ENCODE peak calls at places on chromosomes 1 and 21, in ten cellular contexts. One of them, this sample, is unnamed.
A peak's percentile ranks its signal among the peaks of the same experiment; 100 is the strongest.

GRCh38 chr21:16589046-16589445 is 859.3 kb downstream of the USP25 start:
- DNase-seq in cardiac muscle cell: no peak
- DNase-seq in A549: no peak
- DNase-seq in T-helper 1 cell: no peak
- DNase-seq in stimulated activated CD4-positive, alpha-beta T cell treated with anti-CD3 and anti-CD28 coated beads, TNF-alpha, amount 100 ng/mL, for 1 hour: no peak
- DNase-seq in RCC 7860: no peak
- DNase-seq in CD8-positive, alpha-beta memory T cell: no peak
- DNase-seq in activated naive CD4-positive, alpha-beta T cell: no peak
- DNase-seq in NCI-H1694 treated with DMSO at 0.1 percent for 48 hours: no peak
- DNase-seq in naive thymus-derived CD4-positive, alpha-beta T cell: no peak
- DNase-seq in this sample: no peak

GRCh38 chr1:201495447-201496295 is 11.3 kb downstream of the CSRP1 start:
- DNase-seq in cardiac muscle cell: peak; percentile 88
- DNase-seq in A549: no peak
- DNase-seq in T-helper 1 cell: no peak
- DNase-seq in stimulated activated CD4-positive, alpha-beta T cell treated with anti-CD3 and anti-CD28 coated beads, TNF-alpha, amount 100 ng/mL, for 1 hour: no peak
- DNase-seq in RCC 7860: no peak
- DNase-seq in CD8-positive, alpha-beta memory T cell: no peak
- DNase-seq in activated naive CD4-positive, alpha-beta T cell: no peak
- DNase-seq in NCI-H1694 treated with DMSO at 0.1 percent for 48 hours: no peak
- DNase-seq in naive thymus-derived CD4-positive, alpha-beta T cell: no peak
- DNase-seq in this sample: no peak

GRCh38 chr1:185939142-185939541 is 205.0 kb downstream of the HMCN1 start:
- DNase-seq in cardiac muscle cell: no peak
- DNase-seq in A549: no peak
- DNase-seq in T-helper 1 cell: no peak
- DNase-seq in stimulated activated CD4-positive, alpha-beta T cell treated with anti-CD3 and anti-CD28 coated beads, TNF-alpha, amount 100 ng/mL, for 1 hour: no peak
- DNase-seq in RCC 7860: no peak
- DNase-seq in CD8-positive, alpha-beta memory T cell: no peak
- DNase-seq in activated naive CD4-positive, alpha-beta T cell: no peak
- DNase-seq in NCI-H1694 treated with DMSO at 0.1 percent for 48 hours: no peak
- DNase-seq in naive thymus-derived CD4-positive, alpha-beta T cell: no peak
- DNase-seq in this sample: no peak

GRCh38 chr1:235945775-235946565 is 79.3 kb upstream of the LYST start:
- DNase-seq in cardiac muscle cell: no peak
- DNase-seq in A549: no peak
- DNase-seq in T-helper 1 cell: no peak
- DNase-seq in stimulated activated CD4-positive, alpha-beta T cell treated with anti-CD3 and anti-CD28 coated beads, TNF-alpha, amount 100 ng/mL, for 1 hour: no peak
- DNase-seq in RCC 7860: no peak
- DNase-seq in CD8-positive, alpha-beta memory T cell: peak; percentile 14
- DNase-seq in activated naive CD4-positive, alpha-beta T cell: no peak
- DNase-seq in NCI-H1694 treated with DMSO at 0.1 percent for 48 hours: no peak
- DNase-seq in naive thymus-derived CD4-positive, alpha-beta T cell: no peak
- DNase-seq in this sample: no peak

GRCh38 chr1:239040523-239040922 is 345.8 kb upstream of the CHRM3 start:
- DNase-seq in cardiac muscle cell: no peak
- DNase-seq in A549: no peak
- DNase-seq in T-helper 1 cell: no peak
- DNase-seq in stimulated activated CD4-positive, alpha-beta T cell treated with anti-CD3 and anti-CD28 coated beads, TNF-alpha, amount 100 ng/mL, for 1 hour: no peak
- DNase-seq in RCC 7860: no peak
- DNase-seq in CD8-positive, alpha-beta memory T cell: no peak
- DNase-seq in activated naive CD4-positive, alpha-beta T cell: no peak
- DNase-seq in NCI-H1694 treated with DMSO at 0.1 percent for 48 hours: no peak
- DNase-seq in naive thymus-derived CD4-positive, alpha-beta T cell: no peak
- DNase-seq in this sample: no peak

GRCh38 chr1:176136891-176137290 is 70.2 kb downstream of the COP1 start:
- DNase-seq in cardiac muscle cell: no peak
- DNase-seq in A549: no peak
- DNase-seq in T-helper 1 cell: no peak
- DNase-seq in stimulated activated CD4-positive, alpha-beta T cell treated with anti-CD3 and anti-CD28 coated beads, TNF-alpha, amount 100 ng/mL, for 1 hour: no peak
- DNase-seq in RCC 7860: no peak
- DNase-seq in CD8-positive, alpha-beta memory T cell: no peak
- DNase-seq in activated naive CD4-positive, alpha-beta T cell: no peak
- DNase-seq in NCI-H1694 treated with DMSO at 0.1 percent for 48 hours: no peak
- DNase-seq in naive thymus-derived CD4-positive, alpha-beta T cell: no peak
- DNase-seq in this sample: no peak

GRCh38 chr1:15220825-15221431 is 26.1 kb upstream of the FHAD1 start:
- DNase-seq in cardiac muscle cell: peak; percentile 45
- DNase-seq in A549: no peak
- DNase-seq in T-helper 1 cell: no peak
- DNase-seq in stimulated activated CD4-positive, alpha-beta T cell treated with anti-CD3 and anti-CD28 coated beads, TNF-alpha, amount 100 ng/mL, for 1 hour: no peak
- DNase-seq in RCC 7860: no peak
- DNase-seq in CD8-positive, alpha-beta memory T cell: no peak
- DNase-seq in activated naive CD4-positive, alpha-beta T cell: no peak
- DNase-seq in NCI-H1694 treated with DMSO at 0.1 percent for 48 hours: no peak
- DNase-seq in naive thymus-derived CD4-positive, alpha-beta T cell: no peak
- DNase-seq in this sample: no peak

GRCh38 chr1:40373323-40374283 is at the start of gene SMAP2:
- DNase-seq in cardiac muscle cell: peak; percentile 97
- DNase-seq in A549: peak; percentile 92
- DNase-seq in T-helper 1 cell: peak; percentile 97
- DNase-seq in stimulated activated CD4-positive, alpha-beta T cell treated with anti-CD3 and anti-CD28 coated beads, TNF-alpha, amount 100 ng/mL, for 1 hour: peak; percentile 87
- DNase-seq in RCC 7860: peak; percentile 84
- DNase-seq in CD8-positive, alpha-beta memory T cell: peak; percentile 96
- DNase-seq in activated naive CD4-positive, alpha-beta T cell: peak; percentile 89
- DNase-seq in NCI-H1694 treated with DMSO at 0.1 percent for 48 hours: peak; percentile 71
- DNase-seq in naive thymus-derived CD4-positive, alpha-beta T cell: peak; percentile 96
- DNase-seq in this sample: peak; percentile 95

GRCh38 chr1:53987880-53988279 is 30.1 kb downstream of the LDLRAD1 start:
- DNase-seq in cardiac muscle cell: no peak
- DNase-seq in A549: no peak
- DNase-seq in T-helper 1 cell: peak; percentile 52
- DNase-seq in stimulated activated CD4-positive, alpha-beta T cell treated with anti-CD3 and anti-CD28 coated beads, TNF-alpha, amount 100 ng/mL, for 1 hour: no peak
- DNase-seq in RCC 7860: no peak
- DNase-seq in CD8-positive, alpha-beta memory T cell: no peak
- DNase-seq in activated naive CD4-positive, alpha-beta T cell: no peak
- DNase-seq in NCI-H1694 treated with DMSO at 0.1 percent for 48 hours: no peak
- DNase-seq in naive thymus-derived CD4-positive, alpha-beta T cell: no peak
- DNase-seq in this sample: no peak

GRCh38 chr1:59316497-59317128 is 19.7 kb downstream of the FGGY start:
- DNase-seq in cardiac muscle cell: no peak
- DNase-seq in A549: no peak
- DNase-seq in T-helper 1 cell: no peak
- DNase-seq in stimulated activated CD4-positive, alpha-beta T cell treated with anti-CD3 and anti-CD28 coated beads, TNF-alpha, amount 100 ng/mL, for 1 hour: no peak
- DNase-seq in RCC 7860: no peak
- DNase-seq in CD8-positive, alpha-beta memory T cell: peak; percentile 10
- DNase-seq in activated naive CD4-positive, alpha-beta T cell: no peak
- DNase-seq in NCI-H1694 treated with DMSO at 0.1 percent for 48 hours: no peak
- DNase-seq in naive thymus-derived CD4-positive, alpha-beta T cell: no peak
- DNase-seq in this sample: no peak

GRCh38 chr1:92123868-92124267 is 43.7 kb downstream of the BTBD8 start:
- DNase-seq in cardiac muscle cell: no peak
- DNase-seq in A549: no peak
- DNase-seq in T-helper 1 cell: peak; percentile 44
- DNase-seq in stimulated activated CD4-positive, alpha-beta T cell treated with anti-CD3 and anti-CD28 coated beads, TNF-alpha, amount 100 ng/mL, for 1 hour: no peak
- DNase-seq in RCC 7860: no peak
- DNase-seq in CD8-positive, alpha-beta memory T cell: no peak
- DNase-seq in activated naive CD4-positive, alpha-beta T cell: no peak
- DNase-seq in NCI-H1694 treated with DMSO at 0.1 percent for 48 hours: no peak
- DNase-seq in naive thymus-derived CD4-positive, alpha-beta T cell: no peak
- DNase-seq in this sample: no peak

GRCh38 chr1:28751315-28752056 is 14.7 kb downstream of the YTHDF2 start:
- DNase-seq in cardiac muscle cell: no peak
- DNase-seq in A549: no peak
- DNase-seq in T-helper 1 cell: no peak
- DNase-seq in stimulated activated CD4-positive, alpha-beta T cell treated with anti-CD3 and anti-CD28 coated beads, TNF-alpha, amount 100 ng/mL, for 1 hour: no peak
- DNase-seq in RCC 7860: no peak
- DNase-seq in CD8-positive, alpha-beta memory T cell: no peak
- DNase-seq in activated naive CD4-positive, alpha-beta T cell: no peak
- DNase-seq in NCI-H1694 treated with DMSO at 0.1 percent for 48 hours: no peak
- DNase-seq in naive thymus-derived CD4-positive, alpha-beta T cell: no peak
- DNase-seq in this sample: peak; percentile 14

GRCh38 chr21:42839271-42840231 is 39.8 kb downstream of the WDR4 start:
- DNase-seq in cardiac muscle cell: no peak
- DNase-seq in A549: no peak
- DNase-seq in T-helper 1 cell: no peak
- DNase-seq in stimulated activated CD4-positive, alpha-beta T cell treated with anti-CD3 and anti-CD28 coated beads, TNF-alpha, amount 100 ng/mL, for 1 hour: no peak
- DNase-seq in RCC 7860: no peak
- DNase-seq in CD8-positive, alpha-beta memory T cell: no peak
- DNase-seq in activated naive CD4-positive, alpha-beta T cell: no peak
- DNase-seq in NCI-H1694 treated with DMSO at 0.1 percent for 48 hours: no peak
- DNase-seq in naive thymus-derived CD4-positive, alpha-beta T cell: no peak
- DNase-seq in this sample: no peak

GRCh38 chr1:52059326-52059725 is 3.2 kb downstream of the BTF3L4 start:
- DNase-seq in cardiac muscle cell: no peak
- DNase-seq in A549: peak; percentile 10
- DNase-seq in T-helper 1 cell: no peak
- DNase-seq in stimulated activated CD4-positive, alpha-beta T cell treated with anti-CD3 and anti-CD28 coated beads, TNF-alpha, amount 100 ng/mL, for 1 hour: no peak
- DNase-seq in RCC 7860: peak; percentile 26
- DNase-seq in CD8-positive, alpha-beta memory T cell: no peak
- DNase-seq in activated naive CD4-positive, alpha-beta T cell: no peak
- DNase-seq in NCI-H1694 treated with DMSO at 0.1 percent for 48 hours: no peak
- DNase-seq in naive thymus-derived CD4-positive, alpha-beta T cell: no peak
- DNase-seq in this sample: no peak

GRCh38 chr1:78722947-78723346 is 73.3 kb downstream of the IFI44 start:
- DNase-seq in cardiac muscle cell: no peak
- DNase-seq in A549: no peak
- DNase-seq in T-helper 1 cell: no peak
- DNase-seq in stimulated activated CD4-positive, alpha-beta T cell treated with anti-CD3 and anti-CD28 coated beads, TNF-alpha, amount 100 ng/mL, for 1 hour: no peak
- DNase-seq in RCC 7860: no peak
- DNase-seq in CD8-positive, alpha-beta memory T cell: no peak
- DNase-seq in activated naive CD4-positive, alpha-beta T cell: no peak
- DNase-seq in NCI-H1694 treated with DMSO at 0.1 percent for 48 hours: no peak
- DNase-seq in naive thymus-derived CD4-positive, alpha-beta T cell: no peak
- DNase-seq in this sample: no peak

GRCh38 chr1:72606216-72606615 is 323.9 kb upstream of the NEGR1 start:
- DNase-seq in cardiac muscle cell: no peak
- DNase-seq in A549: no peak
- DNase-seq in T-helper 1 cell: no peak
- DNase-seq in stimulated activated CD4-positive, alpha-beta T cell treated with anti-CD3 and anti-CD28 coated beads, TNF-alpha, amount 100 ng/mL, for 1 hour: no peak
- DNase-seq in RCC 7860: no peak
- DNase-seq in CD8-positive, alpha-beta memory T cell: no peak
- DNase-seq in activated naive CD4-positive, alpha-beta T cell: no peak
- DNase-seq in NCI-H1694 treated with DMSO at 0.1 percent for 48 hours: no peak
- DNase-seq in naive thymus-derived CD4-positive, alpha-beta T cell: no peak
- DNase-seq in this sample: no peak

GRCh38 chr1:229085291-229085690 is 185.6 kb upstream of the RAB4A start:
- DNase-seq in cardiac muscle cell: no peak
- DNase-seq in A549: no peak
- DNase-seq in T-helper 1 cell: no peak
- DNase-seq in stimulated activated CD4-positive, alpha-beta T cell treated with anti-CD3 and anti-CD28 coated beads, TNF-alpha, amount 100 ng/mL, for 1 hour: no peak
- DNase-seq in RCC 7860: no peak
- DNase-seq in CD8-positive, alpha-beta memory T cell: no peak
- DNase-seq in activated naive CD4-positive, alpha-beta T cell: no peak
- DNase-seq in NCI-H1694 treated with DMSO at 0.1 percent for 48 hours: no peak
- DNase-seq in naive thymus-derived CD4-positive, alpha-beta T cell: no peak
- DNase-seq in this sample: no peak

GRCh38 chr1:201363455-201363854 is 14.0 kb downstream of the TNNT2 start:
- DNase-seq in cardiac muscle cell: no peak
- DNase-seq in A549: no peak
- DNase-seq in T-helper 1 cell: no peak
- DNase-seq in stimulated activated CD4-positive, alpha-beta T cell treated with anti-CD3 and anti-CD28 coated beads, TNF-alpha, amount 100 ng/mL, for 1 hour: no peak
- DNase-seq in RCC 7860: no peak
- DNase-seq in CD8-positive, alpha-beta memory T cell: no peak
- DNase-seq in activated naive CD4-positive, alpha-beta T cell: no peak
- DNase-seq in NCI-H1694 treated with DMSO at 0.1 percent for 48 hours: no peak
- DNase-seq in naive thymus-derived CD4-positive, alpha-beta T cell: no peak
- DNase-seq in this sample: no peak

This sample was measured in H54.